ENCODE peak calls at places on chromosomes 6 and 20, in five cellular contexts. L is IMR-90, I is H9, C is H1, J is neuronal stem cell. H is an unnamed sample.

GRCh38 chr20:9052136-9052535 is 16.8 kb upstream of the PLCB4 start:
- DNase-seq in L (no peak), I (no peak), C (no peak), J (no peak), H (no peak)

GRCh38 chr20:2382833-2383232 is 2.1 kb downstream of the TGM6 start:
- DNase-seq in L (no peak), I (no peak), C (no peak), J (no peak), H (no peak)

GRCh38 chr6:88761237-88762031 is 202.0 kb downstream of the RNGTT start:
- DNase-seq in L (no peak), I (no peak), C (no peak), J (no peak), H (no peak)

GRCh38 chr6:141483561-141484061 is 649.1 kb upstream of the GJE1 start:
- DNase-seq in L (peak), I (no peak), C (no peak), J (no peak), H (peak)

GRCh38 chr6:149318581-149319286 is 1.2 kb downstream of the TAB2 start:
- DNase-seq in L (no peak), I (no peak), C (no peak), J (no peak), H (no peak)

GRCh38 chr6:63573899-63574553 is 1.7 kb downstream of the LOC128125822 start:
- DNase-seq in L (peak), I (peak), C (no peak), J (peak), H (peak)

GRCh38 chr20:36925234-36925633 is 26.3 kb downstream of the SAMHD1 start:
- DNase-seq in L (no peak), I (no peak), C (no peak), J (no peak), H (peak)

GRCh38 chr6:132161283-132161682 is 210.1 kb upstream of the CCN2 start:
- DNase-seq in L (peak), I (no peak), C (no peak), J (peak), H (no peak)

GRCh38 chr6:85676086-85676729 is 33.5 kb upstream of the SYNCRIP start:
- DNase-seq in L (no peak), I (no peak), C (no peak), J (no peak), H (peak)

GRCh38 chr6:127347188-127347587 is 3.8 kb upstream of the ECHDC1 start:
- DNase-seq in L (no peak), I (no peak), C (no peak), J (no peak), H (no peak)

GRCh38 chr20:59948828-59949720 is 8.9 kb downstream of the FAM217B start:
- DNase-seq in L (peak), I (no peak), C (no peak), J (no peak), H (peak)

GRCh38 chr6:44056392-44057237 is 70.6 kb downstream of the MRPL14 start:
- DNase-seq in L (peak), I (no peak), C (no peak), J (no peak), H (no peak)

DNA sequence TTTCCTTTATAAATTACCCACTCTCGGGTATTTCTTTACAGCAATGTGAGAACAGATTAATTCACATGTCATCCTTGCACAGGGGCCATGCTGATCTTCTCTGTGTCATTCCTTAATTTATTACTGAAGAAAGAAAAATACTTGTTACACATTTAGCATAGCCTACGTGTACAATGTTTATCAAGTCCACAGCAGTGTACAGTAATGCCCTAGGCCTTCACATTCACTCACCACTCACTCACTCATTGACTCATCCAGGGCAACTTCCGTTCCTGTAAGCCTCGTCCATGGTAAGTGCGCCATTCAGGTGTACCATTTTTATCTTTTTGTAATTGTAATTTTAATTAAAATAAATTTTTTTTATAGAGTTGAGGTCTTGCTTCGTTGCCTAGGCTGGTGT is 73.6 kb downstream of the RSPH3 start:
- DNase-seq in L (peak), I (no peak), C (no peak), J (no peak), H (peak)
- H4K91ac ChIP-seq in L (no peak), I (no peak), C (no peak), J (no peak), H (no peak)

DNA sequence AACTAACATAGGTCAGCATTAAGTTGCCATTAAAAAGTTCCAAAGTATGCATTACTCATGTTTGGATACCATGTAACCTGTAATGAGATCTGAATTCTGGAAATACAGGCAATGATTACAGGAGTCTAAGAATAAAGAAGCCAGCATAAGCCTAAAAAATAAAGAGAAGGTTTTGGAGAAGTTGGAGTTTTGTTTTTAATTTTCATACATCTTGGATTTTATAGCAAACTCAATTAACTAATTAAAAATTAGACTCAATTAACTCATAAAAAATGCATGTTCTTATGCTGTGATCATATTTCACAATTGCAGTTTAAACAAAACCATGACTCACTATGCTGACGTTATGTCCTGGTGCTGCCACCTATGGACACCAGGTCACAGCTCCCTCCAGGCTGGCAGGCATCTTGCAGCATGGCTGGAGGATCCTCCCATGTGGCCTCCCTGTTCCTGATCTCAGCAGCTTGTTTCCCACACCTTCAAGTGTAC is 648.8 kb upstream of the AGPAT4 start:
- DNase-seq in L (peak), I (peak), C (no peak), J (no peak), H (peak)
- H2AFZ ChIP-seq in L (no peak), I (no peak), C (no peak), J (peak), H (no peak)

GRCh38 chr6:36971926-36972673 is 13.9 kb downstream of the MTCH1 start:
- DNase-seq in L (no peak), I (no peak), C (no peak), J (no peak), H (no peak)

GRCh38 chr6:36973190-36973589 is 12.8 kb downstream of the MTCH1 start:
- DNase-seq in L (no peak), I (no peak), C (no peak), J (no peak), H (no peak)

GRCh38 chr6:36976005-36976261 is 10.1 kb downstream of the MTCH1 start:
- DNase-seq in L (no peak), I (no peak), C (no peak), J (no peak), H (no peak)

GRCh38 chr6:36975231-36976004 is 10.6 kb downstream of the MTCH1 start:
- DNase-seq in L (no peak), I (no peak), C (no peak), J (no peak), H (no peak)

DNA sequence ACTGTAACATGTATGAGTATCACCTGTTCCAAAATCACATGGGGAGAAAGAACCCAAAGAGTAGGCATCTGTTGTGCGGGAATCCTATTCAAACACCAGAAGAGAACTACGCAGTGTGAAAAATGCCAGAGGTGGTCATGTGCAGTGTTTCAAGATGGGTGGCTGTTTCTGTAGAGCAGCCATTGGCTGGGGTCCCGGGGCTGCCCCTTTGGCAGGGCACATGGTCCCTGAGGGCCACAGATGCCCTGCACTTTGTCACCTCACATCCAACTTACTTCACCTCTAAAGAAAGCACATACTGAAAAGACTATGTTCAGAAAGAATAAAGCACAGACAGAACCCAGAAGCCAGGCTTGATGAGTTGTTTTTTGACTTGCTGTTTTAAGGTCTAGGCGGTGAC is 12.3 kb downstream of the MTCH1 start:
- DNase-seq in L (no peak), I (no peak), C (no peak), J (no peak), H (no peak)
- H4K91ac ChIP-seq in L (no peak), I (no peak), C (no peak), J (no peak), H (no peak)

DNA sequence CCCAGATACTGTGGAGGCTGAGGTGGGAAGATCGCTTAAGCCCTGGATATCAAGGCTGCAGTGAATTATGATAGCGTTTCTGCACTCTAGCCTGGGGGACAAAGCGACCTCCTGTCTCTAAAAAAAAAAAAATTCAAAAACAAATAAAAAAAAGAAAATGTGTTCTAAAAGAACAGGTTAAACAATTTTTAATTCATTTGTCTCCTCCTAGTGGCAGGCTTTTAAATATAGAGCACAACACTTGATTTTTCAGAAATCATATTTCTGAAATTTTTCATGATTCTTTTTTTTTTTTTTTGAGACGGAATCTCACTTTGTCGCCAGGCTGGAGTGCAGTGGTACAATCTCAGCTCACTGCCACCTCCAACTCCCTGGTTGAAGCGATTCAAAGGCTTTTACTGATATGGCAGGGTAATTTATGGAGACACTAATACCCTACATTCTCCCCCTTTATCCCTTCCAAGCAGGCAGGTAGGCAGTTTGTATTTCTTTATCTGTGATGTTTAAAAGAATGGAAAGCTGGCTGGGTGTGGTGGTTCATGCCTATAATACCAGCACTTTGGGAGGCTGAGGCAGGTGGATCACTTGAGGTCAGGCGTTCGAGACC is 8.7 kb upstream of the GTF3C6 start:
- DNase-seq in L (peak), I (no peak), C (no peak), J (no peak), H (peak)
- H2AFZ ChIP-seq in L (no peak), I (no peak), C (no peak), J (peak), H (no peak)

DNA sequence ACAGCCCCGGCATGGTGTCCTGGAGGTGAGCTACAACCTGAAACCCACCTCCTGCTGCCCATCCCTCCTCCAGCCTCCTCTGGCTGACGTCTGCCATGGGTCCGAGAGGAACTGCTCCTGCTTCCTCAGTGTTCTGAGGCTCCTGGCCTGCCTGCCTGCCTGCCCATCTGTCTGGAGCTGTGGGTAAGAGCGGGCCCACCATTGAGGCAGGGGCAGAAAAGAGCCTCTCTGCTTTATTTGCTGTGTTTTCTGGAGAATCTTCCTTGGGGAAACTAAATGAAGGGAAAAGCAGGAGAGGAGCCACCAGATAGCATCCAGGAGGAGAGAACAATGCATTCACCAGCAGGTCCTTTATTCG is 7.4 kb upstream of the FOXC1 start:
- DNase-seq in L (no peak), I (no peak), C (no peak), J (no peak), H (no peak)
- H4K91ac ChIP-seq in L (no peak), I (no peak), C (no peak), J (no peak), H (no peak)

GRCh38 chr6:113343940-113344339 is 513.2 kb upstream of the MARCKS start:
- DNase-seq in L (no peak), I (no peak), C (no peak), J (no peak), H (peak)

GRCh38 chr6:113350521-113350920 is 506.6 kb upstream of the MARCKS start:
- DNase-seq in L (peak), I (no peak), C (no peak), J (no peak), H (no peak)

GRCh38 chr6:113351183-113351834 is 505.8 kb upstream of the MARCKS start:
- DNase-seq in L (peak), I (no peak), C (no peak), J (no peak), H (no peak)

GRCh38 chr6:113344969-113345368 is 512.2 kb upstream of the MARCKS start:
- DNase-seq in L (peak), I (no peak), C (no peak), J (no peak), H (no peak)

DNA sequence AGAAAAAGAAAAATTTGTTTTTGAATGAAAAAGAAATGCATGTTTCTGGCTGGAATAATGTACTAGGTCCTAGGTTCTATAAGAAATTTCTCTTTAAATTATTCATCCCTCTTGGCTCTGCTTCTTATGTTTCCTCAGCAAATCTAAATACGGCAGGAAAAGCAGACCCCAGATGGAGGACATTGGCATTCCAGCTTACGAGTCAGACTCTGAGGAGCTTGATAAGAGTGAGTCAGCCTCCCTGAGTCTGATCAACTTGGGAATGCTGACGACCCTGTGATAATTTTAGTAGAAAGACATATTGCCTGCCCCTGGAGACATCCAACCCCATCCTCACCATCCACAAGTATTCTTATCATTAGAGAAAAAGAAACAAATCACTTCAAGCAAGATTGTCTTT is 509.7 kb upstream of the MARCKS start:
- DNase-seq in L (peak), I (no peak), C (no peak), J (no peak), H (no peak)
- H2AFZ ChIP-seq in L (no peak), I (no peak), C (no peak), J (peak), H (no peak)

GRCh38 chr6:30685977-30686907 is at the start of gene PPP1R18:
- DNase-seq in L (peak), I (peak), C (no peak), J (no peak), H (peak)
- H4K91ac ChIP-seq in L (peak), I (no peak), C (peak), J (no peak), H (peak)

GRCh38 chr20:15925376-15925775 is 647.9 kb downstream of the KIF16B start:
- DNase-seq in L (no peak), I (no peak), C (no peak), J (no peak), H (no peak)

GRCh38 chr20:15930324-15931305 is 642.6 kb downstream of the KIF16B start:
- DNase-seq in L (peak), I (no peak), C (no peak), J (peak), H (peak)

GRCh38 chr20:15924556-15924955 is 648.7 kb downstream of the KIF16B start:
- DNase-seq in L (no peak), I (no peak), C (no peak), J (no peak), H (no peak)

GRCh38 chr20:15928946-15929345 is 644.3 kb downstream of the KIF16B start:
- DNase-seq in L (no peak), I (no peak), C (no peak), J (no peak), H (no peak)

GRCh38 chr20:15927893-15928650 is 645.2 kb downstream of the KIF16B start:
- DNase-seq in L (no peak), I (no peak), C (no peak), J (no peak), H (peak)
- H2AFZ ChIP-seq in L (no peak), I (no peak), C (no peak), J (no peak), H (no peak)